ENCODE peak calls at places on chromosome 2, in ten cellular contexts. P is GM03348; L is stimulated activated CD8-positive, alpha-beta memory T cell treated with anti-CD3 and anti-CD28 coated beads, Interleukin-15, amount 100 ng/mL, for 4 hours; H is activated effector memory CD4-positive, alpha-beta T cell treated with Interleukin-2 at 50 U/mL for 16 hours; V is stimulated activated CD4-positive, alpha-beta T cell treated with anti-CD3 and anti-CD28 coated beads, Interleukin-2, amount 100 ng/mL, for 48 hours; D is D721Med; S is ascending aorta; G is right lobe of liver; N is cerebellar cortex; A is astrocyte. B is an unnamed sample.

GRCh38 chr2:233414777-233415570 is 60.7 kb downstream of the DGKD start:
- DNase-seq in P (peak), L (peak), H (peak), V (peak), D (no peak), S (peak), G (no peak), N (peak), A (peak), B (no peak)

GRCh38 chr2:175560521-175561164 is 379.1 kb upstream of the ATP5MC3 start:
- DNase-seq in P (no peak), L (no peak), H (no peak), V (no peak), D (no peak), S (no peak), G (no peak), N (no peak), A (no peak), B (no peak)

GRCh38 chr2:223674998-223675609 is 72.9 kb upstream of the SCG2 start:
- DNase-seq in P (peak), L (no peak), H (no peak), V (no peak), D (no peak), S (no peak), G (no peak), N (peak), A (peak), B (no peak)

GRCh38 chr2:166516712-166517303 is 22.8 kb upstream of the SCN7A start:
- DNase-seq in P (peak), L (no peak), H (no peak), V (no peak), D (no peak), S (no peak), G (no peak), N (peak), A (no peak), B (peak)

GRCh38 chr2:97718942-97719341 is 5.6 kb downstream of the ZAP70 start:
- DNase-seq in P (no peak), L (no peak), H (no peak), V (no peak), D (no peak), S (no peak), G (no peak), N (no peak), A (no peak), B (no peak)

GRCh38 chr2:168744844-168745243 is 57.6 kb upstream of the NOSTRIN start:
- DNase-seq in P (no peak), L (no peak), H (no peak), V (no peak), D (no peak), S (no peak), G (no peak), N (no peak), A (no peak), B (no peak)

GRCh38 chr2:134679740-134680139 is 39.1 kb downstream of the TMEM163 start:
- DNase-seq in P (no peak), L (no peak), H (peak), V (no peak), D (no peak), S (no peak), G (no peak), N (no peak), A (no peak), B (peak)

GRCh38 chr2:206982360-206982759 is 43.0 kb downstream of the CPO start:
- DNase-seq in P (no peak), L (no peak), H (no peak), V (no peak), D (no peak), S (no peak), G (no peak), N (peak), A (no peak), B (no peak)

GRCh38 chr2:55425449-55425848 is 5.8 kb upstream of the CCDC88A start:
- DNase-seq in P (peak), L (no peak), H (no peak), V (no peak), D (no peak), S (no peak), G (no peak), N (no peak), A (peak), B (peak)

GRCh38 chr2:111039984-111040383 is 80.7 kb upstream of the BCL2L11 start:
- DNase-seq in P (no peak), L (no peak), H (no peak), V (no peak), D (no peak), S (peak), G (no peak), N (no peak), A (no peak), B (no peak)

GRCh38 chr2:224178085-224178484 is 139.0 kb upstream of the SERPINE2 start:
- DNase-seq in P (no peak), L (no peak), H (no peak), V (no peak), D (no peak), S (no peak), G (no peak), N (no peak), A (peak), B (no peak)

GRCh38 chr2:184006998-184007397 is 591.3 kb upstream of the ZNF804A start:
- DNase-seq in P (no peak), L (no peak), H (no peak), V (no peak), D (no peak), S (no peak), G (no peak), N (no peak), A (no peak), B (no peak)

GRCh38 chr2:64166637-64167420 is 22.6 kb upstream of the PELI1 start:
- DNase-seq in P (no peak), L (no peak), H (no peak), V (no peak), D (no peak), S (no peak), G (no peak), N (peak), A (peak), B (no peak)

GRCh38 chr2:201008000-201008829 is 44.8 kb upstream of the ORC2 start:
- DNase-seq in P (no peak), L (no peak), H (no peak), V (no peak), D (no peak), S (no peak), G (no peak), N (no peak), A (no peak), B (no peak)

GRCh38 chr2:231364961-231365810 is 30.3 kb upstream of the B3GNT7 start:
- DNase-seq in P (peak), L (no peak), H (no peak), V (no peak), D (peak), S (no peak), G (no peak), N (peak), A (peak), B (no peak)